ENCODE peak calls at places on chromosome 22, in six cellular contexts. One of them, this sample, is unnamed.

GRCh38 chr22:40213478-40213877 is 35.8 kb downstream of the TNRC6B start:
- DNase-seq in midbrain: no peak
- DNase-seq in NCI-H1092 treated with DMSO at 0.1 percent for 48 hours: peak
- DNase-seq in sciatic nerve: no peak
- DNase-seq in LoVo: no peak
- DNase-seq in NCI-H774: no peak
- DNase-seq in this sample: no peak

GRCh38 chr22:39144101-39144815 is 8.2 kb downstream of the CBX7 start:
- DNase-seq in midbrain: peak
- DNase-seq in NCI-H1092 treated with DMSO at 0.1 percent for 48 hours: no peak
- DNase-seq in sciatic nerve: peak
- DNase-seq in LoVo: no peak
- DNase-seq in NCI-H774: no peak
- DNase-seq in this sample: no peak

GRCh38 chr22:39134366-39135091 is 18.0 kb downstream of the CBX7 start:
- DNase-seq in midbrain: no peak
- DNase-seq in NCI-H1092 treated with DMSO at 0.1 percent for 48 hours: no peak
- DNase-seq in sciatic nerve: peak
- DNase-seq in LoVo: no peak
- DNase-seq in NCI-H774: no peak
- DNase-seq in this sample: no peak

GRCh38 chr22:29344137-29344536 is 28.6 kb upstream of the RASL10A start:
- DNase-seq in midbrain: peak
- DNase-seq in NCI-H1092 treated with DMSO at 0.1 percent for 48 hours: peak
- DNase-seq in sciatic nerve: no peak
- DNase-seq in LoVo: peak
- DNase-seq in NCI-H774: peak
- DNase-seq in this sample: no peak

GRCh38 chr22:48047722-48048500 is 1285.5 kb downstream of the TBC1D22A start:
- DNase-seq in midbrain: no peak
- DNase-seq in NCI-H1092 treated with DMSO at 0.1 percent for 48 hours: no peak
- DNase-seq in sciatic nerve: no peak
- DNase-seq in LoVo: no peak
- DNase-seq in NCI-H774: no peak
- DNase-seq in this sample: no peak

GRCh38 chr22:41524809-41525449 is 19.3 kb downstream of the POLR3H start:
- DNase-seq in midbrain: no peak
- DNase-seq in NCI-H1092 treated with DMSO at 0.1 percent for 48 hours: no peak
- DNase-seq in sciatic nerve: no peak
- DNase-seq in LoVo: no peak
- DNase-seq in NCI-H774: no peak
- DNase-seq in this sample: no peak

GRCh38 chr22:24325105-24325757 is 54.6 kb downstream of the SPECC1L start:
- DNase-seq in midbrain: peak
- DNase-seq in NCI-H1092 treated with DMSO at 0.1 percent for 48 hours: no peak
- DNase-seq in sciatic nerve: no peak
- DNase-seq in LoVo: no peak
- DNase-seq in NCI-H774: peak
- DNase-seq in this sample: no peak

GRCh38 chr22:31329453-31330215 is 16.5 kb downstream of the PATZ1 start:
- DNase-seq in midbrain: no peak
- DNase-seq in NCI-H1092 treated with DMSO at 0.1 percent for 48 hours: no peak
- DNase-seq in sciatic nerve: no peak
- DNase-seq in LoVo: no peak
- DNase-seq in NCI-H774: no peak
- DNase-seq in this sample: peak

GRCh38 chr22:35446365-35446764 is 46.4 kb downstream of the MCM5 start:
- DNase-seq in midbrain: no peak
- DNase-seq in NCI-H1092 treated with DMSO at 0.1 percent for 48 hours: no peak
- DNase-seq in sciatic nerve: no peak
- DNase-seq in LoVo: no peak
- DNase-seq in NCI-H774: no peak
- DNase-seq in this sample: no peak

GRCh38 chr22:29011200-29011867 is 50.3 kb downstream of the C22orf31 start:
- DNase-seq in midbrain: peak
- DNase-seq in NCI-H1092 treated with DMSO at 0.1 percent for 48 hours: peak
- DNase-seq in sciatic nerve: peak
- DNase-seq in LoVo: no peak
- DNase-seq in NCI-H774: no peak
- DNase-seq in this sample: no peak

GRCh38 chr22:40572976-40573375 is 63.5 kb downstream of the MRTFA start:
- DNase-seq in midbrain: no peak
- DNase-seq in NCI-H1092 treated with DMSO at 0.1 percent for 48 hours: no peak
- DNase-seq in sciatic nerve: no peak
- DNase-seq in LoVo: no peak
- DNase-seq in NCI-H774: no peak
- DNase-seq in this sample: no peak

GRCh38 chr22:21766933-21767462 is 31.4 kb upstream of the YPEL1 start:
- DNase-seq in midbrain: no peak
- DNase-seq in NCI-H1092 treated with DMSO at 0.1 percent for 48 hours: no peak
- DNase-seq in sciatic nerve: no peak
- DNase-seq in LoVo: no peak
- DNase-seq in NCI-H774: no peak
- DNase-seq in this sample: no peak

GRCh38 chr22:43953988-43954771 is 1.1 kb upstream of the SAMM50 start:
- DNase-seq in midbrain: no peak
- DNase-seq in NCI-H1092 treated with DMSO at 0.1 percent for 48 hours: no peak
- DNase-seq in sciatic nerve: no peak
- DNase-seq in LoVo: no peak
- DNase-seq in NCI-H774: no peak
- DNase-seq in this sample: no peak

GRCh38 chr22:41369089-41369745 is 12.5 kb upstream of the TEF start:
- DNase-seq in midbrain: peak
- DNase-seq in NCI-H1092 treated with DMSO at 0.1 percent for 48 hours: peak
- DNase-seq in sciatic nerve: no peak
- DNase-seq in LoVo: no peak
- DNase-seq in NCI-H774: no peak
- DNase-seq in this sample: no peak

This sample was measured in mesenteric fat pad.